ENCODE peak calls at places on chromosomes 1 and 21, in five cellular contexts. O, A, U, T and G are unnamed samples.

GRCh38 chr21:29873908-29874307 is 65.9 kb downstream of the GRIK1 start:
- DNase-seq in T (no peak), U (no peak), O (no peak), A (no peak), G (no peak)

GRCh38 chr1:65993047-65993363 is 200.3 kb downstream of the PDE4B start:
- DNase-seq in T (no peak), A (no peak), U (peak), O (no peak), G (no peak)

GRCh38 chr1:231731262-231731661 is 104.7 kb downstream of the DISC1 start:
- DNase-seq in A (no peak), T (no peak), O (no peak), U (no peak), G (no peak)

GRCh38 chr1:29689372-29690030 is 453.2 kb downstream of the PTPRU start:
- DNase-seq in O (no peak), A (no peak), U (no peak), T (peak), G (no peak)

GRCh38 chr1:196143602-196144342 is 464.5 kb downstream of the KCNT2 start:
- DNase-seq in A (no peak), T (peak), U (no peak), O (no peak), G (no peak)

GRCh38 chr1:30615816-30616590 is 107.4 kb downstream of the MATN1 start:
- DNase-seq in O (no peak), T (no peak), A (no peak), U (no peak), G (no peak)

GRCh38 chr1:62735491-62736171 is 47.4 kb upstream of the DOCK7 start:
- DNase-seq in U (no peak), T (no peak), O (no peak), A (no peak), G (peak)

GRCh38 chr1:185719021-185719420 is 15.2 kb upstream of the HMCN1 start:
- DNase-seq in O (no peak), U (no peak), A (no peak), T (peak), G (peak)

GRCh38 chr1:10033359-10033845 is 644 bp downstream of the UBE4B start:
- DNase-seq in T (peak), O (no peak), A (no peak), U (peak), G (peak)

GRCh38 chr1:2452583-2453315 is 23.3 kb upstream of the PLCH2 start:
- DNase-seq in U (peak), O (no peak), A (peak), T (peak), G (no peak)

GRCh38 chr21:43727571-43728466 is 8.9 kb downstream of the PDXK start:
- DNase-seq in A (no peak), T (peak), O (peak), U (peak), G (no peak)

GRCh38 chr1:218347713-218348627 is 2.8 kb downstream of the TGFB2 start:
- DNase-seq in O (no peak), U (peak), A (no peak), T (peak), G (no peak)

GRCh38 chr1:209674957-209675566 is at the start of gene G0S2:
- DNase-seq in T (no peak), U (peak), O (peak), A (peak), G (peak)

GRCh38 chr1:175673236-175674150 is 69.9 kb downstream of the TNR start:
- DNase-seq in A (no peak), O (no peak), T (no peak), U (peak), G (no peak)

GRCh38 chr1:14095001-14095400 is 395.0 kb downstream of the PRDM2 start:
- DNase-seq in A (no peak), O (no peak), U (peak), T (peak), G (no peak)

GRCh38 chr1:15180945-15181523 is 27.5 kb downstream of the TMEM51 start:
- DNase-seq in A (no peak), U (no peak), T (no peak), O (no peak), G (no peak)

GRCh38 chr1:112285311-112285710 is 110.7 kb upstream of the CTTNBP2NL start:
- DNase-seq in U (no peak), O (no peak), T (no peak), A (no peak), G (no peak)

GRCh38 chr21:42973309-42973990 is 912 bp upstream of the PKNOX1 start:
- DNase-seq in A (no peak), U (no peak), O (no peak), T (peak), G (no peak)

GRCh38 chr1:238764779-238765178 is 621.6 kb upstream of the CHRM3 start:
- DNase-seq in T (no peak), U (no peak), A (no peak), O (no peak), G (no peak)

GRCh38 chr1:48853006-48853405 is 76.3 kb upstream of the BEND5 start:
- DNase-seq in O (no peak), A (no peak), T (no peak), U (no peak), G (no peak)

GRCh38 chr1:87435484-87435883 is 106.8 kb downstream of the LMO4 start:
- DNase-seq in U (no peak), T (no peak), O (no peak), A (no peak), G (no peak)

GRCh38 chr1:216702170-216702569 is 21.1 kb downstream of the ESRRG start:
- DNase-seq in O (no peak), U (no peak), T (no peak), A (no peak), G (no peak)

GRCh38 chr21:32348604-32349332 is 44.0 kb downstream of the URB1 start:
- DNase-seq in U (no peak), T (no peak), O (no peak), A (no peak), G (no peak)

GRCh38 chr21:26964379-26964778 is 2.5 kb downstream of the ADAMTS5 start:
- DNase-seq in U (no peak), O (peak), T (peak), A (no peak), G (peak)

GRCh38 chr1:47536646-47537118 is 98.8 kb downstream of the FOXD2 start:
- DNase-seq in U (no peak), T (peak), O (no peak), A (no peak), G (no peak)

GRCh38 chr21:45820171-45821091 is 161.1 kb upstream of the COL6A1 start:
- DNase-seq in O (peak), U (peak), A (peak), T (peak), G (peak)

GRCh38 chr1:213418268-213419068 is 367.4 kb downstream of the RPS6KC1 start:
- DNase-seq in O (no peak), A (no peak), U (no peak), T (peak), G (no peak)

GRCh38 chr1:32014199-32014936 is 700 bp downstream of the KHDRBS1 start:
- DNase-seq in U (peak), T (peak), A (peak), O (peak), G (peak)

GRCh38 chr1:199010492-199010891 is 371.7 kb downstream of the PTPRC start:
- DNase-seq in T (no peak), O (no peak), A (no peak), U (no peak), G (no peak)

GRCh38 chr1:180609643-180610555 is 21.9 kb upstream of the XPR1 start:
- DNase-seq in O (no peak), U (no peak), A (no peak), T (no peak), G (no peak)

GRCh38 chr1:46735708-46736324 is 16.9 kb upstream of the EFCAB14 start:
- DNase-seq in O (no peak), U (peak), T (peak), A (no peak), G (peak)

GRCh38 chr1:24702511-24703293 is 42.5 kb upstream of the CLIC4 start:
- DNase-seq in A (no peak), T (no peak), O (no peak), U (no peak), G (no peak)